ENCODE peak calls at places on chromosome 14, in four cellular contexts. Z is tibial nerve, V is psoas muscle, I is spleen. W is an unnamed sample.

GRCh38 chr14:68144051-68144681 is 324.6 kb downstream of the RAD51B start:
- DNase-seq in Z (no peak), I (no peak), V (peak), W (no peak)

GRCh38 chr14:83483063-83483462 is 1949.4 kb upstream of the SEL1L start:
- DNase-seq in Z (no peak), V (no peak), I (no peak), W (no peak)

GRCh38 chr14:101087614-101088394 is 184.3 kb upstream of the RTL1 start:
- DNase-seq in V (no peak), Z (no peak), I (peak), W (no peak)

GRCh38 chr14:55099741-55100140 is 29.3 kb upstream of the LGALS3 start:
- DNase-seq in I (no peak), V (no peak), Z (no peak), W (no peak)

GRCh38 chr14:56116128-56116900 is 1.9 kb upstream of the PELI2 start:
- DNase-seq in I (peak), Z (no peak), V (no peak), W (no peak)

GRCh38 chr14:38016497-38016896 is 191.2 kb upstream of the SSTR1 start:
- DNase-seq in V (no peak), Z (no peak), I (no peak), W (no peak)

GRCh38 chr14:67705211-67705610 is 3.5 kb downstream of the RDH12 start:
- DNase-seq in V (no peak), Z (no peak), I (no peak), W (no peak)

GRCh38 chr14:20553024-20553423 is 7.8 kb downstream of the RNASE9 start:
- DNase-seq in Z (no peak), I (no peak), V (no peak), W (no peak)

GRCh38 chr14:23436327-23437141 is 1.1 kb upstream of the MYH7 start:
- DNase-seq in I (no peak), Z (no peak), V (no peak), W (no peak)

GRCh38 chr14:102504302-102504950 is 5.2 kb downstream of the ANKRD9 start:
- DNase-seq in Z (no peak), I (no peak), V (no peak), W (no peak)

GRCh38 chr14:100532916-100533630 is 54.1 kb downstream of the BEGAIN start:
- DNase-seq in V (peak), Z (peak), I (peak), W (no peak)

GRCh38 chr14:68684466-68685418 is 108.1 kb downstream of the ZFP36L1 start:
- DNase-seq in Z (no peak), V (no peak), I (no peak), W (no peak)

GRCh38 chr14:20659813-20660395 is 18.4 kb upstream of the OR6S1 start:
- DNase-seq in Z (no peak), V (peak), I (peak), W (no peak)

GRCh38 chr14:95816539-95816938 is 60.1 kb upstream of the TUNAR start:
- DNase-seq in V (no peak), Z (no peak), I (no peak), W (no peak)

GRCh38 chr14:70361893-70362292 is 2.4 kb upstream of the COX16 start:
- DNase-seq in V (no peak), I (no peak), Z (no peak), W (no peak)

GRCh38 chr14:59020382-59020781 is 168.1 kb upstream of the DAAM1 start:
- DNase-seq in V (no peak), Z (no peak), I (no peak), W (peak)

GRCh38 chr14:91396959-91397815 is 20.4 kb downstream of the CCDC88C start:
- DNase-seq in I (peak), V (no peak), Z (no peak), W (no peak)

GRCh38 chr14:58107947-58108552 is 44.0 kb downstream of the ARMH4 start:
- DNase-seq in Z (no peak), V (no peak), I (no peak), W (peak)

GRCh38 chr14:66163023-66163422 is 323.1 kb upstream of the CCDC196 start:
- DNase-seq in Z (no peak), V (no peak), I (no peak), W (no peak)

GRCh38 chr14:68309631-68310030 is 483.2 kb downstream of the ZFP36L1 start:
- DNase-seq in I (no peak), V (no peak), Z (no peak), W (no peak)

GRCh38 chr14:95834491-95834890 is 42.1 kb upstream of the TUNAR start:
- DNase-seq in I (no peak), V (no peak), Z (no peak), W (no peak)

GRCh38 chr14:77151918-77152588 is 10.5 kb upstream of the ZDHHC22 start:
- DNase-seq in V (no peak), Z (no peak), I (peak), W (no peak)
- TF ChIP-seq CTCF in V (peak), Z (no peak), I (no peak), W (peak)

GRCh38 chr14:35122696-35123387 is 490 bp downstream of the PRORP start:
- DNase-seq in I (peak), V (no peak), Z (no peak), W (no peak)
- TF ChIP-seq CTCF in I (no peak), V (no peak), Z (no peak), W (no peak)

DNA sequence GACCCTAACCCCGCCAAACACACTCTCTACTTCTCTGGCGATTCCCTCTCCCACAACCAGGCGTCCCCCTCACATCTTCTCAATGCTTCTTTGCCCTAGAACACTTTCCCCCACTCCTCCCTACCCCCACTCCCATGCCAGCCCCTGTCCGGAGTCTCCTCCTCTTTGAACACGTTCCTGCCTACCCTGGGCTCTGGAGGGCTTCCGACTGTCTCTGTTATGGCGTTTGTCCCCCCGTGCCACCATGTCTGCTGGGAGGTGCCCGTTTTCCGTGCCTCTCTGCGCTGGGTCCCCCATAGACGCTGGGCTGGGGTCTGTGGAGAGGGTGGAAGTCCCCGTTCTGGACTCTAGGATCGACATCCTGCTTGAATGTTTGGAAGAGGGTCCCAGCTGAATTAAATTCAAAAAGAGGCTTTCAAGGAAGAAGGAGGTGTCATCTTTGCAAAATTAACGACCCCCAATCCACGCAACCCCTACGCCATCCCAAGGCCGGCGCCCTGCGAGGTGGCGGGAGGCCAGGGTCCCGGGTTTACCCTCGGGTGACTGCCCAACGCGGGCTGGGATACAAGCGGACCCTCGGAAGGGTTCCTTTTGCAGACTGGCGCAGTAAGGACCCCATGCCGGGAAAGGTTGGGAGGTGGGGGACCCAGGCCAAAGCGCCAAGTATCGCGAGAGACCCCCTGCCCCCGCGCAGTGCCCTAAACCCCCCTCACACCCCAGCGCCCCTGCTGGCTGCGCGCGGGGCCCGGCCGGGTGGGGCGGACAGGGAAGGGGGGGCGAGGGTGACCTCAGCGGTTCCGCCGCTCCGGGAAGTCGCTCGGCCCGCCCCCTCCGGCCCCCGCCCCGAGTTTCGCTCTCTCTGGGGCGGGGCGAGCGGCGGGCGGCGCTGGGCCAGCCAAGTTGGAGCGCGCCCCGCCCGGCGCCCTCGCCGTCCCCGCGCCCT is 973 bp upstream of the ZBTB42 start:
- DNase-seq in Z (peak), V (peak), I (peak), W (peak)
- TF ChIP-seq CTCF in Z (peak), V (peak), I (no peak), W (no peak)

GRCh38 chr14:106380740-106381139 is 854.4 kb downstream of the TMEM121 start:
- DNase-seq in I (no peak), V (no peak), Z (no peak), W (no peak)

GRCh38 chr14:106372870-106373657 is 846.7 kb downstream of the TMEM121 start:
- DNase-seq in V (peak), Z (no peak), I (peak), W (no peak)

GRCh38 chr14:106377432-106377831 is 851.0 kb downstream of the TMEM121 start:
- DNase-seq in I (no peak), Z (no peak), V (no peak), W (no peak)

DNA sequence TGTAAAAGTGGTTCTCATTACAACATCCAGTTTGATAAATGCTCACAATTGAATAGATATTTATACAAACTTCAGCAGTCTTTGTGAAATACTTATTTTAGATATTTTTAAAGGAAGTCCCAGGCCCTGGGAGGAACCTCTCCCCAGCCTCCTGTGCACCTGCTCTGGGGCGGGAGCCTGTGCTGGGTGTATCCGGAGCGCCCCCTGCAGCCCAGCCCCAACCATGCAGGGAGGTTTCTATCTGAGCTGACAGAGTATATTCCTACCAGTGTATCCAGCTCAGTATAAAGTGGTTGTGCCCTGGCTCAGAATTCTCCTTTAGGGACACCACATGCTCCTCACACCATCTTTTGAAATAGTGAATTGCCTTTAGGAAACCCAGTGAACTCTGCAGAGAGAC is 851.8 kb downstream of the TMEM121 start:
- DNase-seq in V (no peak), Z (no peak), I (no peak), W (no peak)
- TF ChIP-seq CTCF in V (no peak), Z (no peak), I (no peak), W (no peak)